ENCODE peak calls at places on chromosomes 12 and 14, in ten cellular contexts. Q, F, L, V, K, O, P, E, S and R are unnamed samples. For H3K4me1, the result is how much of the 10 kb centered on the place peaks cover.

GRCh38 chr14:104601786-104602185 is 2.8 kb downstream of the TMEM179 start:
- DNase-seq in L (no peak), O (no peak), Q (no peak), E (no peak), V (no peak), S (no peak), P (peak), F (no peak), K (no peak), R (no peak)

GRCh38 chr12:80862606-80863005 is 75.1 kb downstream of the LIN7A start:
- DNase-seq in V (no peak), K (no peak), L (no peak), E (no peak), P (no peak), O (no peak), Q (no peak), S (no peak), F (peak), R (no peak)

GRCh38 chr14:83575301-83575700 is 1954.6 kb upstream of the FLRT2 start:
- DNase-seq in O (no peak), L (no peak), E (no peak), Q (no peak), P (no peak), V (peak), K (no peak), S (no peak), F (no peak), R (no peak)

GRCh38 chr12:92602930-92603623 is 99.7 kb upstream of the PLEKHG7 start:
- DNase-seq in S (no peak), K (no peak), P (no peak), E (no peak), Q (no peak), O (no peak), F (peak), V (peak), L (no peak), R (no peak)

GRCh38 chr14:93018401-93018800 is 95.5 kb downstream of the CHGA start:
- DNase-seq in O (no peak), L (no peak), K (no peak), V (no peak), F (no peak), S (no peak), Q (no peak), P (no peak), E (no peak), R (no peak)

GRCh38 chr12:110670161-110670701 is 18.7 kb downstream of the HVCN1 start:
- DNase-seq in K (no peak), P (no peak), O (no peak), L (peak), Q (no peak), F (no peak), E (no peak), S (no peak), V (no peak), R (no peak)

GRCh38 chr12:91609283-91609682 is 426.7 kb upstream of the DCN start:
- DNase-seq in V (no peak), Q (no peak), E (no peak), P (no peak), F (no peak), S (no peak), K (no peak), O (no peak), L (no peak), R (no peak)

GRCh38 chr14:93369393-93370266 is 22.6 kb downstream of the COX8C start:
- DNase-seq in S (no peak), K (no peak), F (no peak), L (peak), O (no peak), V (no peak), Q (no peak), E (no peak), P (no peak), R (no peak)

GRCh38 chr12:10554228-10554970 is 48.7 kb downstream of the EIF2S3B start:
- DNase-seq in Q (no peak), L (peak), K (no peak), F (no peak), E (no peak), V (no peak), S (no peak), P (no peak), O (no peak), R (no peak)

GRCh38 chr12:30866256-30866655 is 60.3 kb upstream of the TSPAN11 start:
- DNase-seq in L (no peak), K (no peak), V (no peak), O (no peak), Q (no peak), S (no peak), F (no peak), P (no peak), E (no peak), R (no peak)

GRCh38 chr14:90969493-90970166 is 90.8 kb downstream of the RPS6KA5 start:
- DNase-seq in F (peak), Q (no peak), V (no peak), E (no peak), S (no peak), L (no peak), K (no peak), O (no peak), P (no peak), R (no peak)

GRCh38 chr14:72173038-72173720 is 240.9 kb downstream of the RGS6 start:
- DNase-seq in E (no peak), V (no peak), O (no peak), F (no peak), K (no peak), Q (no peak), P (no peak), L (no peak), S (no peak), R (no peak)

GRCh38 chr14:106107703-106108102 is 581.3 kb downstream of the TMEM121 start:
- DNase-seq in Q (no peak), F (no peak), L (no peak), O (no peak), S (no peak), V (no peak), K (no peak), E (no peak), P (no peak), R (no peak)

GRCh38 chr14:51439896-51440295 is 199.8 kb downstream of the TMX1 start:
- DNase-seq in V (no peak), E (no peak), P (no peak), L (no peak), K (no peak), O (no peak), S (no peak), Q (no peak), F (no peak), R (no peak)

GRCh38 chr14:35898217-35898775 is 72.2 kb downstream of the BRMS1L start:
- DNase-seq in V (no peak), S (no peak), P (no peak), E (no peak), L (no peak), Q (no peak), K (no peak), O (no peak), F (no peak), R (no peak)

GRCh38 chr14:98259881-98260280 is 1012.1 kb downstream of the BCL11B start:
- DNase-seq in E (no peak), Q (no peak), S (no peak), O (no peak), K (no peak), V (no peak), L (no peak), P (no peak), F (peak), R (no peak)

GRCh38 chr12:89450922-89451321 is 73.7 kb downstream of the GALNT4 start:
- DNase-seq in L (no peak), F (peak), S (no peak), Q (no peak), P (no peak), V (peak), E (no peak), K (no peak), O (no peak), R (no peak)

GRCh38 chr14:62696261-62696968 is 348.8 kb downstream of the KCNH5 start:
- DNase-seq in F (no peak), P (no peak), Q (no peak), L (no peak), O (no peak), K (no peak), S (no peak), E (peak), V (no peak), R (no peak)

GRCh38 chr12:27868165-27868564 is 88.1 kb upstream of the MANSC4 start:
- DNase-seq in E (no peak), O (no peak), Q (no peak), K (no peak), S (no peak), F (peak), L (no peak), V (peak), P (no peak), R (no peak)

GRCh38 chr12:108305520-108305919 is 33.6 kb downstream of the CMKLR1 start:
- DNase-seq in Q (peak), E (no peak), K (peak), P (peak), V (peak), F (peak), S (no peak), L (no peak), O (peak), R (peak)

GRCh38 chr14:75147423-75148071 is 20.7 kb upstream of the NEK9 start:
- DNase-seq in V (peak), K (peak), E (no peak), L (no peak), P (peak), S (no peak), F (peak), Q (peak), O (peak), R (no peak)

GRCh38 chr12:78645956-78646355 is 218.6 kb upstream of the SYT1 start:
- DNase-seq in F (peak), K (no peak), S (no peak), L (no peak), P (no peak), V (peak), Q (no peak), O (no peak), E (no peak), R (no peak)

GRCh38 chr12:31749024-31749704 is 20.3 kb upstream of the AMN1 start:
- DNase-seq in E (peak), P (peak), F (peak), O (peak), S (peak), V (peak), K (peak), Q (peak), L (peak), R (no peak)

GRCh38 chr12:1573960-1574862 is 20.2 kb downstream of the FBXL14 start:
- DNase-seq in V (no peak), O (no peak), F (no peak), E (no peak), S (no peak), L (no peak), Q (no peak), P (no peak), K (no peak), R (no peak)

GRCh38 chr12:6049587-6049986 is 74.9 kb downstream of the VWF start:
- DNase-seq in K (no peak), S (no peak), Q (no peak), O (no peak), P (no peak), F (no peak), V (peak), E (no peak), L (no peak), R (no peak)

GRCh38 chr12:131131808-131132117 is 178.1 kb downstream of the ADGRD1 start:
- DNase-seq in L (no peak), O (no peak), K (no peak), P (no peak), S (no peak), F (no peak), V (no peak), E (no peak), Q (no peak), R (no peak)

GRCh38 chr14:105490318-105490571 is 801 bp upstream of the TEDC1 start:
- DNase-seq in S (no peak), V (no peak), K (no peak), F (no peak), P (peak), E (no peak), Q (peak), O (no peak), L (no peak), R (no peak)

GRCh38 chr12:107736914-107737313 is 24.0 kb downstream of the PRDM4 start:
- DNase-seq in V (no peak), Q (no peak), F (no peak), E (no peak), O (no peak), P (no peak), S (no peak), L (peak), K (no peak), R (no peak)

GRCh38 chr12:131818821-131819585 is 9.2 kb upstream of the MMP17 start:
- DNase-seq in F (no peak), O (no peak), P (peak), S (no peak), Q (no peak), L (no peak), K (no peak), V (no peak), E (no peak), R (no peak)

GRCh38 chr14:74357585-74357984 is 9.3 kb downstream of the VRTN start:
- DNase-seq in Q (no peak), K (no peak), F (no peak), O (no peak), V (no peak), L (no peak), E (no peak), P (no peak), S (no peak), R (no peak)

GRCh38 chr12:12736759-12737676 is 19.9 kb downstream of the CDKN1B start:
- DNase-seq in O (no peak), K (peak), P (no peak), S (peak), Q (peak), E (no peak), F (peak), L (peak), V (peak), R (no peak)
- H3K4me3 ChIP-seq in O (no peak), K (peak), P (peak), S (no peak), Q (no peak), E (no peak), F (peak), L (peak), V (peak), R (peak)

DNA sequence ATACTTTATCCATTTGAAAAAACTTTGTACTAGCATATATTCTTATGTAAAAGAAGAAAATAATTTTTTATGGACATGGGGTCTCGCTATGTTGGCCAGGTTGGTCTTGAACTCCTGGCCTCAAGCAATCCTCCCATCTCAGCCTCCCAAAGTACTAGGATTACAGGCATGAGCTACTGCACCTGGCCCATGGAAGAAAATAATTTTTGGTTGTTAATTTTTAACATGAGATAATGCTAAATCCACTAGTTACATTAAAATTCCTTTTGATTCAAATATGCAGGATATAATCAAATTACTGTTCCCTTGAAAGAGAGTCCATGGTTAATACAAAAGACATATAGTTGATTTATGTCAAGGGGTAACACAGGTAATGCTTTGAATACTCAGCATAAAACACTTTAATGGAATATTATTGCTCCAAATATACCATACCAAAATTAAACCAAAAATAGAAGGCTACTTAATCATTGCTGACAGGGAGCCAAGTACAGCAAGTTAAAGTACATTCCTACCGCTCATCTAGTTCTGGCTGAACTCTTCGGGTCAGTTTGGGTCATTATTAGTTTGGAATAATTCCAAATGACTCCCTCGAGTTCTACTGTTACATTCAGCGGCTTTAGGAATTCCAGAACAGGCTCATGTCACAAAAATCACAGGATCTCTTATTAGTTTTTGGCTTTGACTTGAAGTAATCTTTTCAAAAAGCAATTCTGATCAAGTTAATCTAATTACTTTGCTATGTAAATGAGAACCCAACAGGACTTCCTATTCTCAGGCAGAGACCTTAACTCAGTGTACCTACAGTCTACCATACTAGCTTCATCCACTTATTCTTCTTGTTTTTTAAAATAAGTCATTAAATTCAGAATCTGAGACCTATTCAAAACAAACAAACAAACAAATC is 6.1 kb downstream of the SOS2 start:
- DNase-seq in Q (no peak), L (no peak), F (peak), S (no peak), E (no peak), V (peak), K (peak), P (no peak), O (no peak), R (no peak)
- H3K4me1 ChIP-seq in Q (under half), L (under half), F (under half), S (under half), E (under half), V (under half), K (half or more), P (half or more), O (under half), R (half or more)

DNA sequence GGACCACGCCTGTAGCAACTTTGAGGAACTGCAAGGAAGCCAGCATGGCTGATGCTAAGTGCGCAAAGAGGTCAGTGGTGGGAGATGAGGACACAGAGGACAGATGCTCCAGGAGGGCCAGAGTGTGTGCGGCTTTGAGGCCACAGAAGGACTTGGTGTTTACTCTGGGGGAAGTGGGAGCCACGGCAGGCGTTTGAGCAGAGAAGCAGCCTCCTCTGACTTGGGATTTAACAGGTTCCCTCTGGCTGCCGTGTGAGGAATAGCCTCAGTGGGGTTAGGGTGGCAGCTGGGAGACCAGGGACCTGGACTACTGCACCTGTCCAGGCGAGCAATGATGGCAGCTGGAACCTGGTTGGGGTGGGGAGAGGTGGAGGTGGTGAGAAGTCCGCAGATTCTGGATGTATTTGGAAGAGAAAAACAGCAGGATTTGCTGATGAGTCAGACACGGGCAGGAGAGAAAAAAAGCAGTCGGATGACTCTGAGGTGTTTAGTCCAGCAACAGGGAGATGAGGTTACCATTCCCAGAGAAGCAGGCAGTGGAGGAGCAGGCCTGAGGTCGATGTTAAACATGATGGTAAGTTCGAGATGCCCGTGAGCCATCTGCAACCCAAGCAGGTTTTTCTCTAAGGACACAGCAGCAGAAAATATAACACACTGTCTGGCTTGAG is 143.5 kb downstream of the SCARB1 start:
- DNase-seq in V (peak), K (no peak), L (no peak), S (peak), P (no peak), O (no peak), F (peak), Q (peak), E (no peak), R (no peak)
- H3K4me3 ChIP-seq in V (no peak), K (no peak), L (no peak), S (no peak), P (no peak), O (no peak), F (no peak), Q (no peak), E (no peak), R (no peak)

DNA sequence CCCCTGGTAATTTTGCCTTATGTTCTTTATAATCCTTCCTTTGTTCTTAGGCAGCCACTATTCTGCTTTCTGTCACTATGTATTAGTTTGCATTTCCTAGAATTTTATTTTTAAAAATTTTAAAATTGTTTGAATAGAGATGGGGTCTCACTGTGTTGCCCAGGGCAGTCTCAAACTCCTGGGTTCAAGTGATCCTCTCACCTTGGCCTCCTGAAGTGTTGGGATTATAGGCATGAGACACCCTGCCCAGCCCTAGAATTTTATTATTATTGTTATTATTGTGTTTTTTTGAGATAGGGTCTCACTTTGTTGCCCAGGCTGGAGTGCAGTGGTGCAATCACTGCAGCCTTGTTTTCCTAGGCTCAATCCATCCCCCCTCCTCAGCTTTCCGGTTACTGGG is 2.6 kb downstream of the PTPN11 start:
- DNase-seq in P (no peak), K (no peak), V (no peak), S (no peak), L (no peak), Q (no peak), F (no peak), E (no peak), O (no peak), R (no peak)
- H3K4me1 ChIP-seq in P (half or more), K (half or more), V (under half), S (under half), L (under half), Q (under half), F (under half), E (under half), O (under half), R (half or more)

GRCh38 chr12:93743229-93743998 is 66.2 kb downstream of the CRADD start:
- DNase-seq in E (no peak), K (no peak), Q (no peak), F (no peak), O (no peak), P (no peak), S (no peak), V (no peak), L (no peak), R (no peak)

GRCh38 chr12:93741741-93742085 is 64.5 kb downstream of the CRADD start:
- DNase-seq in Q (peak), V (peak), K (no peak), F (peak), E (peak), O (no peak), P (no peak), S (peak), L (no peak), R (no peak)

GRCh38 chr12:93742086-93742934 is 65.1 kb downstream of the CRADD start:
- DNase-seq in E (peak), Q (peak), K (peak), V (peak), O (peak), L (no peak), S (peak), P (peak), F (peak), R (peak)

GRCh38 chr12:93738199-93739058 is 61.3 kb downstream of the CRADD start:
- DNase-seq in Q (peak), K (peak), F (no peak), V (no peak), O (no peak), S (no peak), E (no peak), P (no peak), L (no peak), R (no peak)

GRCh38 chr12:93740721-93741120 is 63.5 kb downstream of the CRADD start:
- DNase-seq in S (no peak), Q (no peak), V (no peak), K (no peak), F (no peak), O (no peak), L (no peak), P (no peak), E (no peak), R (no peak)
- H3K4me3 ChIP-seq in S (no peak), Q (peak), V (peak), K (peak), F (peak), O (peak), L (no peak), P (peak), E (no peak), R (peak)

GRCh38 chr12:14571779-14572178 is 4.1 kb upstream of the PLBD1 start:
- DNase-seq in K (no peak), E (no peak), O (no peak), L (no peak), P (no peak), F (no peak), S (no peak), V (no peak), Q (no peak), R (no peak)

GRCh38 chr12:14575585-14575984 is 7.9 kb upstream of the PLBD1 start:
- DNase-seq in F (no peak), O (no peak), L (no peak), K (no peak), E (no peak), P (no peak), V (no peak), Q (no peak), S (no peak), R (no peak)

GRCh38 chr12:14572401-14572800 is 4.7 kb upstream of the PLBD1 start:
- DNase-seq in K (no peak), Q (no peak), F (no peak), E (no peak), S (no peak), L (peak), O (no peak), P (no peak), V (no peak), R (no peak)

GRCh38 chr12:14570231-14570630 is 2.5 kb upstream of the PLBD1 start:
- DNase-seq in V (no peak), P (no peak), F (no peak), E (no peak), L (no peak), O (no peak), K (no peak), S (no peak), Q (no peak), R (no peak)

GRCh38 chr12:14573118-14573517 is 5.4 kb upstream of the PLBD1 start:
- DNase-seq in O (no peak), E (no peak), L (no peak), S (no peak), K (no peak), F (no peak), P (no peak), Q (no peak), V (no peak), R (no peak)
- H3K4me1 ChIP-seq in O (under half), E (under half), L (under half), S (under half), K (under half), F (under half), P (under half), Q (under half), V (under half), R (under half)